ENCODE peak calls at places on chromosomes 6 and 20, in six cellular contexts. F, M, C, O, Q and Z are unnamed samples.

GRCh38 chr6:25991785-25992412 is 29.3 kb downstream of the TRIM38 start:
- DNase-seq in F (peak; percentile 58), M (peak; percentile 32), C (peak; percentile 22), O (peak; percentile 77), Q (peak; percentile 11), Z (peak; percentile 73)

GRCh38 chr6:167643223-167643622 is 183.5 kb upstream of the AFDN start:
- DNase-seq in F (no peak), M (no peak), C (no peak), O (no peak), Q (no peak), Z (no peak)

GRCh38 chr6:170210651-170211403 is 80.1 kb downstream of the DLL1 start:
- DNase-seq in F (no peak), M (no peak), C (no peak), O (no peak), Q (no peak), Z (no peak)

GRCh38 chr6:14841901-14842421 is 403.9 kb upstream of the JARID2 start:
- DNase-seq in F (no peak), M (no peak), C (no peak), O (peak; percentile 68), Q (no peak), Z (no peak)

GRCh38 chr6:27394073-27394472 is 5.5 kb downstream of the ZNF391 start:
- DNase-seq in F (no peak), M (no peak), C (no peak), O (no peak), Q (no peak), Z (no peak)

GRCh38 chr20:48791014-48791413 is 36.8 kb downstream of the PREX1 start:
- DNase-seq in F (peak; percentile 30), M (no peak), C (no peak), O (no peak), Q (no peak), Z (no peak)

GRCh38 chr6:217048-217659 is 75.1 kb upstream of the DUSP22 start:
- DNase-seq in F (peak; percentile 35), M (no peak), C (peak; percentile 13), O (peak; percentile 23), Q (no peak), Z (no peak)

GRCh38 chr20:48541581-48542071 is 286.2 kb downstream of the PREX1 start:
- DNase-seq in F (no peak), M (no peak), C (no peak), O (no peak), Q (no peak), Z (no peak)

GRCh38 chr20:1943267-1944002 is 48.2 kb downstream of the SIRPA start:
- DNase-seq in F (peak; percentile 5), M (no peak), C (no peak), O (no peak), Q (no peak), Z (no peak)

GRCh38 chr6:38713812-38714211 is 1.3 kb upstream of the DNAH8 start:
- DNase-seq in F (no peak), M (no peak), C (peak; percentile 62), O (peak; percentile 47), Q (peak; percentile 22), Z (no peak)

GRCh38 chr20:58908216-58908615 is 55.7 kb downstream of the GNAS start:
- DNase-seq in F (no peak), M (no peak), C (no peak), O (no peak), Q (no peak), Z (no peak)